ENCODE peak calls at places on chromosomes 4 and X, in six cellular contexts. D is lower lobe of right lung, E is ovary, L is upper lobe of right lung, Q is astrocyte, Y is cardiac muscle cell. M is an unnamed sample.
A peak's percentile ranks its signal among the peaks of the same experiment; 100 is the strongest.

GRCh38 chrX:146224442-146224841 is 406.8 kb downstream of the SLITRK2 start:
- DNase-seq in D (no peak), E (no peak), L (no peak), Q (no peak), Y (no peak), M (no peak)

GRCh38 chr4:26952891-26953290 is 92.2 kb downstream of the STIM2 start:
- DNase-seq in D (no peak), E (no peak), L (no peak), Q (no peak), Y (no peak), M (no peak)

GRCh38 chrX:152847281-152847680 is 16.4 kb downstream of the NSDHL start:
- DNase-seq in D (no peak), E (no peak), L (no peak), Q (no peak), Y (no peak), M (no peak)

GRCh38 chr4:24070117-24070516 is 180.3 kb upstream of the PPARGC1A start:
- DNase-seq in D (no peak), E (no peak), L (no peak), Q (peak; percentile 87), Y (peak; percentile 35), M (no peak)

GRCh38 chr4:5072948-5073347 is 21.7 kb downstream of the STK32B start:
- DNase-seq in D (no peak), E (no peak), L (no peak), Q (no peak), Y (no peak), M (no peak)

GRCh38 chr4:47278631-47279030 is 184.9 kb downstream of the COMMD8 start:
- DNase-seq in D (no peak), E (no peak), L (no peak), Q (no peak), Y (no peak), M (no peak)

GRCh38 chrX:41828821-41829220 is 94.5 kb downstream of the CASK start:
- DNase-seq in D (no peak), E (no peak), L (no peak), Q (peak; percentile 42), Y (no peak), M (no peak)

GRCh38 chr4:13087041-13087440 is 397.1 kb downstream of the RAB28 start:
- DNase-seq in D (no peak), E (no peak), L (no peak), Q (no peak), Y (no peak), M (no peak)

DNA sequence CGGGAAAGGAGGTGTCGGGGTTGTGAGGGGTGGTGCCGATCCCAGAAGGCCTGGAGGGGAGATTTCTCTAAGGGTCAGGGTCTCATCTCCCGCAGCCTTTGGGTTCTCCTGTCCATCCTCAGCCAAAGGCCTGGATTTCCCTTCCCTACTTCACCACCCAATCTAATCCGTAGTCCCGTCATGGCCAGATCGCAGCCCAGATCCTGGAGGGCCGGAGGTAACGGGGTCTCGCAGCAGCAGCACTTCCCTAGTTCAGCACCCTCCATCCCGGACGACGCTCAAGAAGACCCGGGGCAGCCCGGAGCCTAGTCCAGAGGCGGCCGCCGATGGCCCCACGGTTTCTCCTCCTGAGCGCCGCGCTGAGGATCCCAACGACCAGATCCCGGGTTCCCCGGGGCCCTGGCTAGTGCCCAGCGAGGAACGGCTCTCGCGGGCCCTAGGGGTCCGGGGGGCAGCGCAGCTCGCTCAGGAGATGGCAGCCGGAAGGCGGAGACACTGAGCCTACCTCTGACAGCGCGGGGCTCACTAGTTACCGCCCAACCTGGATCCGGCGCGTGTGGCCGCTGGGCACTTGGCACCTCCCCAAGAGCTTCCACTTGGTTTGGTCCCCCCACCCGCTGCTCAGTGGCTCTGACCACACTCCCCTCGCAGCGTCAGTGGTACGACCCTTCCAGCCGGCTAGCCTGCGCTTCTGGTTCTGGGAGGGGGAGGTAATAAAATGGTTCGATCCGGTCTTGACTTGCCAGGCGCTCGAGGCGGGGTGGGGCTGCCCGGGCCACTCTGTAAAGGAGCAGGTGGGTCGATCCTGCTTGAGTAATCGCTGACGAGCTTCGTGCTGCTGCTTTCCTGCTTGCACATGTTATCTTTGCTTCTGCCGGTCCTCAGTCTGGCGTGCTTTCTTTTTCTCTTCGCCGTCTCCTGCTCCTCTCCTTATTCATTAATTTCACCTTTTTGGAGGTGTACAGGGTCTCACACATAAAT is 3.6 kb downstream of the MAGIX start:
- DNase-seq in D (peak; percentile 86), E (peak; percentile 79), L (peak; percentile 87), Q (peak; percentile 68), Y (peak; percentile 76), M (peak; percentile 92)
- TF ChIP-seq CTCF in D (peak; percentile 29), E (no peak), L (peak; percentile 24), Q (no peak), Y (no peak), M (peak; percentile 36)

GRCh38 chrX:51956441-51956840 is 63.0 kb downstream of the MAGED1 start:
- DNase-seq in D (no peak), E (no peak), L (no peak), Q (no peak), Y (no peak), M (no peak)
- H3K27me3 ChIP-seq in D (no peaks in the 10 kb centered on the region), E (no peaks in the 10 kb centered on the region), L (no peaks in the 10 kb centered on the region), Q (no peaks in the 10 kb centered on the region), Y (no peaks in the 10 kb centered on the region), M (no peaks in the 10 kb centered on the region)

GRCh38 chrX:19761554-19762295 is 125.7 kb downstream of the SH3KBP1 start:
- DNase-seq in D (no peak), E (no peak), L (no peak), Q (no peak), Y (no peak), M (no peak)
- H3K4me1 ChIP-seq in D (peaks cover 8% of the 10 kb centered on the region), E (no peaks in the 10 kb centered on the region), L (peaks cover 4% of the 10 kb centered on the region), Q (peaks cover 7% of the 10 kb centered on the region), Y (no peaks in the 10 kb centered on the region), M (peaks cover 11% of the 10 kb centered on the region)

GRCh38 chrX:8868906-8869305 is 67.7 kb upstream of the FAM9A start:
- DNase-seq in D (no peak), E (no peak), L (no peak), Q (no peak), Y (peak; percentile 50), M (no peak)
- TF ChIP-seq CTCF in D (no peak), E (no peak), L (no peak), Q (peak; percentile 20), Y (peak; percentile 29), M (peak; percentile 57)

DNA sequence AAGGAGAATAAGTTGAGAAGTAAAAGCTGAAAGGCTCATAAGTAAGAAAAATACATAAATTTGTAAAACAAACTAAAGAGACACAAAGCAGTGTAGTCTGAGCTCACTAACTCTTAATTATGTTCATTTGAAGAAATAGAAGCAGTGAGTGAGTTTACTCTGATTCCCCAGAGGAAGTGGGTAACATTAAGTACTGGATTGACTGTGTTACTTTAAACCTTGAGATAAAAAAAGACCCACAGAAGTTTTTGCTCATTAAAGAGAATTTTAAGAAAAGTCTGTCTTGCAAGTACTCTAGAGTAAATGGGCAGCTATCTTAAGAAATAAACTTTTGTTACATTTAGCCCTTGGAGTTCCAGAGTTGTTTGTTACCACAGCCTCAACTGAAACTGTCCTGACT is 2466.9 kb downstream of the PCDH7 start:
- DNase-seq in D (no peak), E (no peak), L (no peak), Q (no peak), Y (no peak), M (no peak)
- H3K27me3 ChIP-seq in D (no peaks in the 10 kb centered on the region), E (no peaks in the 10 kb centered on the region), L (no peaks in the 10 kb centered on the region), Q (no peaks in the 10 kb centered on the region), Y (no peaks in the 10 kb centered on the region), M (no peaks in the 10 kb centered on the region)